ENCODE peak calls at places on chromosome 14, in five cellular contexts. D is body of pancreas; S is activated CD8-positive, alpha-beta T cell treated with anti-CD3 and anti-CD28 coated beads for 36 hours; I is left lung; L is HCT116. Q is an unnamed sample.

GRCh38 chr14:68663385-68664076 is 129.3 kb downstream of the ZFP36L1 start:
- ATAC-seq in D (no peak), S (peak), I (no peak), L (no peak), Q (no peak)

GRCh38 chr14:69769623-69770022 is 2.7 kb downstream of the SRSF5 start:
- ATAC-seq in D (no peak), S (no peak), I (no peak), L (no peak), Q (no peak)

GRCh38 chr14:99590746-99591555 is 13.1 kb downstream of the CCDC85C start:
- ATAC-seq in D (peak), S (no peak), I (peak), L (peak), Q (peak)

GRCh38 chr14:98853063-98853729 is 418.8 kb downstream of the BCL11B start:
- ATAC-seq in D (no peak), S (no peak), I (no peak), L (no peak), Q (no peak)

GRCh38 chr14:95537298-95538089 is 2.6 kb downstream of the GLRX5 start:
- ATAC-seq in D (no peak), S (no peak), I (no peak), L (no peak), Q (no peak)

GRCh38 chr14:95683793-95684192 is 2.4 kb upstream of the TCL1B start:
- ATAC-seq in D (peak), S (no peak), I (peak), L (peak), Q (peak)

GRCh38 chr14:67883717-67884116 is 64.1 kb downstream of the RAD51B start:
- ATAC-seq in D (no peak), S (no peak), I (no peak), L (no peak), Q (no peak)

GRCh38 chr14:88985654-88986053 is 161.2 kb downstream of the TTC8 start:
- ATAC-seq in D (no peak), S (no peak), I (no peak), L (peak), Q (no peak)

GRCh38 chr14:88228519-88229236 is 94.4 kb downstream of the KCNK10 start:
- ATAC-seq in D (no peak), S (peak), I (no peak), L (no peak), Q (peak)

GRCh38 chr14:34220921-34221320 is 241.1 kb downstream of the SPTSSA start:
- ATAC-seq in D (no peak), S (peak), I (no peak), L (no peak), Q (no peak)

GRCh38 chr14:67524152-67524963 is 8.7 kb upstream of the PLEKHH1 start:
- ATAC-seq in D (no peak), S (no peak), I (no peak), L (no peak), Q (no peak)

GRCh38 chr14:88547386-88547780 is 7.4 kb downstream of the PTPN21 start:
- ATAC-seq in D (no peak), S (no peak), I (no peak), L (no peak), Q (no peak)

GRCh38 chr14:22380511-22381455 is 208.2 kb downstream of the DAD1 start:
- ATAC-seq in D (no peak), S (no peak), I (peak), L (no peak), Q (no peak)

GRCh38 chr14:20799955-20800544 is 2.6 kb downstream of the RNASE1 start:
- ATAC-seq in D (peak), S (no peak), I (peak), L (no peak), Q (peak)

GRCh38 chr14:71966528-71966927 is 34.3 kb downstream of the RGS6 start:
- ATAC-seq in D (no peak), S (no peak), I (no peak), L (no peak), Q (no peak)

GRCh38 chr14:58898655-58899316 is 261.0 kb downstream of the DACT1 start:
- ATAC-seq in D (no peak), S (no peak), I (peak), L (peak), Q (no peak)

GRCh38 chr14:68113328-68113930 is 293.9 kb downstream of the RAD51B start:
- ATAC-seq in D (no peak), S (no peak), I (no peak), L (no peak), Q (no peak)

GRCh38 chr14:71985538-71986234 is 53.5 kb downstream of the RGS6 start:
- ATAC-seq in D (no peak), S (no peak), I (peak), L (no peak), Q (no peak)

GRCh38 chr14:103418508-103418818 is 33.2 kb downstream of the MARK3 start:
- ATAC-seq in D (no peak), S (no peak), I (peak), L (no peak), Q (no peak)

GRCh38 chr14:105944632-105945610 is 418.5 kb downstream of the TMEM121 start:
- ATAC-seq in D (peak), S (peak), I (peak), L (peak), Q (peak)

GRCh38 chr14:54786816-54787215 is 115.8 kb downstream of the GCH1 start:
- ATAC-seq in D (no peak), S (no peak), I (no peak), L (no peak), Q (no peak)

GRCh38 chr14:103549361-103550311 is 12.8 kb downstream of the BAG5 start:
- ATAC-seq in D (peak), S (no peak), I (no peak), L (no peak), Q (no peak)

GRCh38 chr14:85634205-85634604 is 104.3 kb downstream of the FLRT2 start:
- ATAC-seq in D (peak), S (no peak), I (no peak), L (no peak), Q (no peak)

GRCh38 chr14:92470215-92470614 is 43.4 kb upstream of the RIN3 start:
- ATAC-seq in D (no peak), S (no peak), I (no peak), L (peak), Q (no peak)

GRCh38 chr14:23385840-23386657 is 9.2 kb downstream of the CMTM5 start:
- ATAC-seq in D (peak), S (no peak), I (no peak), L (no peak), Q (no peak)

GRCh38 chr14:74647834-74648361 is 35.9 kb upstream of the LTBP2 start:
- ATAC-seq in D (peak), S (no peak), I (no peak), L (peak), Q (peak)

GRCh38 chr14:68333265-68333664 is 459.6 kb downstream of the ZFP36L1 start:
- ATAC-seq in D (no peak), S (no peak), I (peak), L (no peak), Q (no peak)

GRCh38 chr14:58746261-58746660 is 108.5 kb downstream of the DACT1 start:
- ATAC-seq in D (peak), S (no peak), I (peak), L (peak), Q (peak)

GRCh38 chr14:104707629-104708595 is 16.1 kb upstream of the ADSS1 start:
- ATAC-seq in D (peak), S (no peak), I (peak), L (peak), Q (peak)

GRCh38 chr14:21109377-21110260 is 8.8 kb downstream of the TMEM253 start:
- ATAC-seq in D (no peak), S (peak), I (no peak), L (no peak), Q (peak)

GRCh38 chr14:33985242-33985641 is 34.4 kb upstream of the EGLN3 start:
- ATAC-seq in D (no peak), S (no peak), I (no peak), L (peak), Q (no peak)

GRCh38 chr14:49853158-49853477 is 530 bp upstream of the NEMF start:
- ATAC-seq in D (no peak), S (peak), I (no peak), L (peak), Q (peak)

GRCh38 chr14:101839236-101839635 is 77.7 kb downstream of the PPP2R5C start:
- ATAC-seq in D (no peak), S (peak), I (no peak), L (no peak), Q (no peak)

GRCh38 chr14:26334288-26334687 is 263.5 kb downstream of the NOVA1 start:
- ATAC-seq in D (no peak), S (no peak), I (no peak), L (no peak), Q (peak)

GRCh38 chr14:40204441-40205175 is 772.4 kb upstream of the FBXO33 start:
- ATAC-seq in D (no peak), S (no peak), I (no peak), L (no peak), Q (no peak)

GRCh38 chr14:94031880-94032279 is 5.7 kb downstream of the OTUB2 start:
- ATAC-seq in D (no peak), S (no peak), I (no peak), L (no peak), Q (no peak)

GRCh38 chr14:103070971-103071542 is 13.0 kb upstream of the LBHD2 start:
- ATAC-seq in D (no peak), S (no peak), I (no peak), L (no peak), Q (no peak)

GRCh38 chr14:89254201-89254919 is 162.7 kb downstream of the FOXN3 start:
- ATAC-seq in D (no peak), S (no peak), I (no peak), L (no peak), Q (no peak)